ENCODE peak calls at places on chromosomes 2 and 18, in four cellular contexts. R is H1, Y is neuronal stem cell, D is HCT116. H is an unnamed sample.

GRCh38 chr2:126739093-126739492 is 83.1 kb downstream of the GYPC start:
- DNase-seq in Y (no peak), D (no peak), R (no peak), H (no peak)

GRCh38 chr2:238094438-238095022 is 5.6 kb upstream of the ESPNL start:
- DNase-seq in D (no peak), R (no peak), Y (no peak), H (no peak)

GRCh38 chr2:241636182-241636982 is 576 bp downstream of the THAP4 start:
- DNase-seq in R (no peak), D (no peak), Y (peak; percentile 40), H (no peak)

GRCh38 chr18:51852661-51853060 is 487.3 kb upstream of the DCC start:
- DNase-seq in Y (no peak), D (no peak), R (no peak), H (no peak)

GRCh38 chr2:176132397-176133086 is 3.0 kb downstream of the HOXD8 start:
- DNase-seq in D (no peak), Y (no peak), R (no peak), H (no peak)

GRCh38 chr18:66534110-66534509 is 69.8 kb downstream of the CDH19 start:
- DNase-seq in Y (no peak), R (no peak), D (no peak), H (no peak)

GRCh38 chr18:62863629-62864028 is 148.3 kb downstream of the PHLPP1 start:
- DNase-seq in D (peak; percentile 61), R (no peak), Y (no peak), H (no peak)

GRCh38 chr2:9004338-9005204 is 1.1 kb upstream of the MBOAT2 start:
- DNase-seq in Y (no peak), D (no peak), R (no peak), H (no peak)

GRCh38 chr2:191202881-191203397 is 42.3 kb upstream of the MYO1B start:
- DNase-seq in R (no peak), D (no peak), Y (no peak), H (no peak)

GRCh38 chr2:176174382-176174834 is 14.1 kb upstream of the HOXD1 start:
- DNase-seq in D (no peak), Y (no peak), R (no peak), H (no peak)

GRCh38 chr2:151619337-151619989 is 114.8 kb downstream of the NEB start:
- DNase-seq in Y (no peak), D (no peak), R (no peak), H (no peak)

GRCh38 chr2:45987856-45988255 is 309.4 kb upstream of the EPAS1 start:
- DNase-seq in R (no peak), Y (no peak), D (no peak), H (no peak)

GRCh38 chr2:75276093-75277055 is 77.1 kb upstream of the TACR1 start:
- DNase-seq in D (no peak), R (peak; percentile 2), Y (no peak), H (peak; percentile 23)

GRCh38 chr2:59932341-59932740 is 621.1 kb downstream of the BCL11A start:
- DNase-seq in R (peak; percentile 10), Y (no peak), D (no peak), H (no peak)

GRCh38 chr2:46632349-46632748 is 153.0 kb downstream of the TMEM247 start:
- DNase-seq in D (peak; percentile 43), Y (no peak), R (no peak), H (peak; percentile 9)

GRCh38 chr2:160752475-160753330 is 259.1 kb upstream of the RBMS1 start:
- DNase-seq in D (no peak), R (no peak), Y (no peak), H (peak; percentile 28)

GRCh38 chr2:79715328-79715727 is 202.5 kb downstream of the CTNNA2 start:
- DNase-seq in Y (no peak), D (no peak), R (no peak), H (no peak)

GRCh38 chr2:88129313-88129959 is 1.6 kb upstream of the FABP1 start:
- DNase-seq in R (no peak), Y (no peak), D (no peak), H (no peak)

GRCh38 chr2:65276604-65277003 is 49.0 kb downstream of the ACTR2 start:
- DNase-seq in R (no peak), D (no peak), Y (no peak), H (no peak)

GRCh38 chr2:21059885-21060610 is 16.2 kb upstream of the APOB start:
- DNase-seq in Y (no peak), D (no peak), R (no peak), H (no peak)

GRCh38 chr18:50131591-50131990 is 63.4 kb downstream of the MYO5B start:
- DNase-seq in D (no peak), R (no peak), Y (no peak), H (no peak)

GRCh38 chr2:200308421-200309295 is 2.2 kb downstream of the SPATS2L start:
- DNase-seq in Y (no peak), R (no peak), D (no peak), H (no peak)

GRCh38 chr18:40917096-40917495 is 1037.9 kb upstream of the PIK3C3 start:
- DNase-seq in Y (no peak), D (no peak), R (no peak), H (no peak)

GRCh38 chr2:15073639-15074038 is 441.1 kb downstream of the LRATD1 start:
- DNase-seq in Y (no peak), D (no peak), R (no peak), H (no peak)

GRCh38 chr2:227849906-227850305 is 21.5 kb upstream of the DAW1 start:
- DNase-seq in R (no peak), Y (no peak), D (no peak), H (no peak)

GRCh38 chr2:239396881-239397681 is 3.7 kb downstream of the HDAC4 start:
- DNase-seq in D (no peak), Y (no peak), R (no peak), H (no peak)

GRCh38 chr2:47217277-47217676 is 62.2 kb upstream of the STPG4 start:
- DNase-seq in Y (no peak), R (no peak), D (no peak), H (no peak)

GRCh38 chr2:195021704-195022513 is 635.1 kb upstream of the SLC39A10 start:
- DNase-seq in D (no peak), R (no peak), Y (no peak), H (no peak)

GRCh38 chr2:46657042-46657504 is 177.7 kb downstream of the TMEM247 start:
- DNase-seq in R (no peak), D (peak; percentile 54), Y (no peak), H (peak; percentile 13)

GRCh38 chr2:9585486-9585885 is 29.9 kb upstream of the ADAM17 start:
- DNase-seq in Y (no peak), R (no peak), D (no peak), H (no peak)

GRCh38 chr2:44715671-44716077 is 225.8 kb upstream of the SIX3 start:
- DNase-seq in R (peak; percentile 47), D (peak; percentile 19), Y (peak; percentile 23), H (peak; percentile 61)

GRCh38 chr2:169808211-169808610 is 9.5 kb downstream of the SSB start:
- DNase-seq in D (no peak), Y (no peak), R (no peak), H (no peak)
- H3K4me3 ChIP-seq in D (no peak overlapping the region), Y (no peak overlapping the region), R (no peak overlapping the region), H (no peak overlapping the region)

DNA sequence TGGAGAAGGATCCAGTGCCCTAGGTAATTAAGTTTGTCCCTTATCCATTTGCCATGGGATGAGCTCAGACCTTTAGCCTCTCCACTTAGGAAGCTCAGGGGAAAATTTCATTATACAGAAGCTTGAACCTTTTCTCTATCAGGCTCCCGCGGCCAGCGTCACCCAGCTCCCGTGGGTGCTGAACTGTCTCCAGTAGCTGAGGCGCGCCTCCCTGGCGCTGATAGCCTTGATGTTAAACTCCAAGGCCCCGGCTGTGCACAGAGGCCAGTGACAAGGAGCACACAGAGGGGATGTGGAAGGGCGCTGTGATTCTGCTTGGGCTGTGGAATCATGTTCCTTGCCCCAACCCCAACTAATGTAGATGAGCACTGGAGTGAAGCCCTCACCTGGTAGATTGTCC is 50.8 kb downstream of the NRP2 start:
- DNase-seq in D (no peak), R (no peak), Y (no peak), H (no peak)
- H3K4me1 ChIP-seq in D (peaks cover 4% of the 10 kb centered on the region), R (peaks cover 19% of the 10 kb centered on the region), Y (peaks cover 40% of the 10 kb centered on the region), H (peaks cover 25% of the 10 kb centered on the region)

GRCh38 chr2:205699554-205700289 is 17.4 kb downstream of the NRP2 start:
- DNase-seq in R (no peak), D (no peak), Y (no peak), H (no peak)

GRCh38 chr2:205701509-205701908 is 19.2 kb downstream of the NRP2 start:
- DNase-seq in R (no peak), D (no peak), Y (no peak), H (no peak)

GRCh38 chr2:205698556-205699282 is 16.4 kb downstream of the NRP2 start:
- DNase-seq in Y (peak; percentile 45), R (no peak), D (no peak), H (no peak)

GRCh38 chr2:205702576-205702975 is 20.3 kb downstream of the NRP2 start:
- DNase-seq in R (no peak), D (no peak), Y (no peak), H (no peak)

DNA sequence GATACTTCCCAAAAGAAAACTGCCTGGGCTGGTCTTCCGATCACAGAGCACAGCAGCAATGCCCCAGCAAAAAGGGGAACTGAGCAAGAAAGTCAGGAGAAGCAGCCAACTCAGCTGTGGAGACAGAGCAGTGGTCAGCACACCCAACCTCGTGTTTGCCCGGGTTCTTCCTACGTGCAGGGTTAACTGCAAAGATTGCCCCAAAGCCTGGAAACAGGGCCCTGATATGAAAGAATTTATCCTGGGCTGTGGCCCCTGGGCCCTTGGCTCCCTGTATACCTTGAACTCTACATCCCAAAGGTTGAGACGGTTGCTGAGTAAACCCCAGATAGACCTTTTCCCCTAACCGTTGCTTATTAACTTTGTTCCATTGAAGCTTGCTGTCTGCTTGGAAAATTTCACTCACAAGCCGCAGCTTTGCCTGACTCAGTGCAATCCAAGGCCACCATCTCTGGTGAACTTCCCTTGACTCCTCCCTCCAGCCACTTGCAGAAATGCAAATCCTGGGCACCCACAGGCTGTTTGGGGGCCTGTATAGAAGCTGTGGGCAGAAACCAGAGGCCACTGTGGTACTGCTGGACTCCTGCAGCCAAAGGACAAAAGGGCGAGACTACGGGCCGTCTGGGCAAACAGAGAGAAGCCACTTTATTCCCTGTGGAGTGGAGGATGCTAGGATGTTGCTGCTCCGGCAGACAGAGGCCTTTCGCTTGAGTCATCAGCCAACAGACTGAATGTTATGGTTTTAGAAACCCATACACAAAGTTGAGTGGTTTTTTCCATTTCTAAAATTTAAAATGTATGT is 18.2 kb downstream of the NRP2 start:
- DNase-seq in R (no peak), D (no peak), Y (no peak), H (no peak)
- H3K9ac ChIP-seq in R (peak overlapping the region; percentile 4), D (no peak overlapping the region), Y (no peak overlapping the region), H (peak overlapping the region; percentile 23)

DNA sequence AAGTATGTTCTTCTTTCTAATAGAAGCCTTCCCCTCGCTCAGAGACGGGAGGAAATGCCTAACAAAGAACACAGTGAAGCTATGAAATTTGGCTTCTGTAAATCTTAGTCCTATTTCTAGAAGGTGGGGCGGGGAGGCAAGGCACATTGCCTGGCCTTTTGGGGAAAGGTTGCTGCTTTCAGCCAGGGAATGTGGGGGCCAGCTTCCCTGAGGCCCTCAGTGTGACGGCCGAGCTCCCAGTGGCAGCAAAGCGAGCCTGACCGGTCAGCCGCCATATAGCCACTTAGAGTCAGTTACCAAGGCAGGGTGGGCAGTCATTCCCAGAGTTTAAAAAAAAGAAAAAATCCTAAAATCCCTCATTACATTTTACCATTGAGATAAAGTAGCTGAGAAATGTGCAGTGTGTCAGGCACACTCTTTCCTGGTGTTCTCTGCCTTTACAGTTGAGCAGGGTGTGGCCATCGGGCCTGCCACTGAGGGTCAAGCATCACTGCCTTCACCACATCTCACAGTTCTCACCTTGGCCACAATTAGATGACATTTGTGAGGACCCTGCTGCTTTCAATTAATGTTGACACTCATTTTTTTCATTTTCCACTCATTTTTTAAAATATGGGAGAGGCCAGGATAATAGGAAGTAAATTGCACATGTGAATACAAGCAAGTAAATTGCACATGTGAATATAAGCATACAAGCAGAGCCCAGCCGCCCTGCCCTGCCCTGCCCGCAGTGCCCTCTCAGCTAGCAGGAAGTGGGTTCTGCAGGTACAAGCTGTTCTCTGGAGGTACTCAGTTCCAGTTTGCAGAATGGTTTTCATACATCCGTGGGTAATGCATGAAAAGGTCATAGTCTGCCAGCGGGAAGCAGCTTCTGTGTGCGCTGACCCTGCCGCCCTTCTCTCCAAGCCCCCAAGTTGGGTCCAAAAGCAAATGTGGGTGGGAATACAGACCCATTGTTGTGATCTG is 76.9 kb downstream of the WDSUB1 start:
- DNase-seq in R (no peak), D (no peak), Y (no peak), H (no peak)
- H3K4me3 ChIP-seq in R (no peak overlapping the region), D (no peak overlapping the region), Y (no peak overlapping the region), H (no peak overlapping the region)